ENCODE peak calls at places on chromosomes 5 and 9, in seven cellular contexts. One of them, this sample, is unnamed.

GRCh38 chr9:120846906-120847305 is 4.2 kb upstream of the PSMD5 start:
- DNase-seq in CD4-positive, CD25-positive, alpha-beta regulatory T cell: no peak
- DNase-seq in left ventricle myocardium inferior: no peak
- DNase-seq in CD8-positive, alpha-beta T cell: no peak
- DNase-seq in lung: no peak
- DNase-seq in brain microvascular endothelial cell: no peak
- DNase-seq in IMR-90: peak; percentile 26
- DNase-seq in this sample: no peak

GRCh38 chr5:16578474-16578883 is 38.3 kb downstream of the RETREG1 start:
- DNase-seq in CD4-positive, CD25-positive, alpha-beta regulatory T cell: no peak
- DNase-seq in left ventricle myocardium inferior: no peak
- DNase-seq in CD8-positive, alpha-beta T cell: no peak
- DNase-seq in lung: no peak
- DNase-seq in brain microvascular endothelial cell: no peak
- DNase-seq in IMR-90: no peak
- DNase-seq in this sample: no peak

GRCh38 chr5:72244862-72245371 is 75.1 kb downstream of the MRPS27 start:
- DNase-seq in CD4-positive, CD25-positive, alpha-beta regulatory T cell: no peak
- DNase-seq in left ventricle myocardium inferior: no peak
- DNase-seq in CD8-positive, alpha-beta T cell: no peak
- DNase-seq in lung: no peak
- DNase-seq in brain microvascular endothelial cell: peak; percentile 56
- DNase-seq in IMR-90: peak; percentile 61
- DNase-seq in this sample: no peak

GRCh38 chr5:6452622-6453504 is 4.2 kb downstream of the UBE2QL1 start:
- DNase-seq in CD4-positive, CD25-positive, alpha-beta regulatory T cell: no peak
- DNase-seq in left ventricle myocardium inferior: peak; percentile 36
- DNase-seq in CD8-positive, alpha-beta T cell: no peak
- DNase-seq in lung: no peak
- DNase-seq in brain microvascular endothelial cell: no peak
- DNase-seq in IMR-90: no peak
- DNase-seq in this sample: no peak

GRCh38 chr5:144710620-144711019 is 539.9 kb downstream of the KCTD16 start:
- DNase-seq in CD4-positive, CD25-positive, alpha-beta regulatory T cell: no peak
- DNase-seq in left ventricle myocardium inferior: no peak
- DNase-seq in CD8-positive, alpha-beta T cell: no peak
- DNase-seq in lung: no peak
- DNase-seq in brain microvascular endothelial cell: no peak
- DNase-seq in IMR-90: no peak
- DNase-seq in this sample: no peak

GRCh38 chr9:89383030-89383720 is 64.9 kb downstream of the SECISBP2 start:
- DNase-seq in CD4-positive, CD25-positive, alpha-beta regulatory T cell: no peak
- DNase-seq in left ventricle myocardium inferior: no peak
- DNase-seq in CD8-positive, alpha-beta T cell: no peak
- DNase-seq in lung: no peak
- DNase-seq in brain microvascular endothelial cell: no peak
- DNase-seq in IMR-90: no peak
- DNase-seq in this sample: no peak

GRCh38 chr5:66246621-66247020 is 102.5 kb downstream of the SREK1 start:
- DNase-seq in CD4-positive, CD25-positive, alpha-beta regulatory T cell: no peak
- DNase-seq in left ventricle myocardium inferior: no peak
- DNase-seq in CD8-positive, alpha-beta T cell: no peak
- DNase-seq in lung: no peak
- DNase-seq in brain microvascular endothelial cell: peak; percentile 64
- DNase-seq in IMR-90: peak; percentile 68
- DNase-seq in this sample: no peak

GRCh38 chr5:111075520-111075919 is 4.0 kb downstream of the TSLP start:
- DNase-seq in CD4-positive, CD25-positive, alpha-beta regulatory T cell: no peak
- DNase-seq in left ventricle myocardium inferior: no peak
- DNase-seq in CD8-positive, alpha-beta T cell: no peak
- DNase-seq in lung: peak; percentile 34
- DNase-seq in brain microvascular endothelial cell: no peak
- DNase-seq in IMR-90: peak; percentile 96
- DNase-seq in this sample: no peak

GRCh38 chr5:80569961-80570786 is at the start of gene ANKRD34B:
- DNase-seq in CD4-positive, CD25-positive, alpha-beta regulatory T cell: no peak
- DNase-seq in left ventricle myocardium inferior: no peak
- DNase-seq in CD8-positive, alpha-beta T cell: no peak
- DNase-seq in lung: no peak
- DNase-seq in brain microvascular endothelial cell: no peak
- DNase-seq in IMR-90: no peak
- DNase-seq in this sample: no peak

GRCh38 chr5:54390015-54390414 is 65.5 kb upstream of the HSPB3 start:
- DNase-seq in CD4-positive, CD25-positive, alpha-beta regulatory T cell: no peak
- DNase-seq in left ventricle myocardium inferior: no peak
- DNase-seq in CD8-positive, alpha-beta T cell: no peak
- DNase-seq in lung: no peak
- DNase-seq in brain microvascular endothelial cell: peak; percentile 97
- DNase-seq in IMR-90: peak; percentile 97
- DNase-seq in this sample: no peak

GRCh38 chr5:37839441-37840035 is 303 bp downstream of the GDNF start:
- DNase-seq in CD4-positive, CD25-positive, alpha-beta regulatory T cell: no peak
- DNase-seq in left ventricle myocardium inferior: peak; percentile 49
- DNase-seq in CD8-positive, alpha-beta T cell: no peak
- DNase-seq in lung: no peak
- DNase-seq in brain microvascular endothelial cell: peak; percentile 53
- DNase-seq in IMR-90: peak; percentile 73
- DNase-seq in this sample: no peak

GRCh38 chr5:135606431-135606830 is 27.6 kb upstream of the CXCL14 start:
- DNase-seq in CD4-positive, CD25-positive, alpha-beta regulatory T cell: no peak
- DNase-seq in left ventricle myocardium inferior: no peak
- DNase-seq in CD8-positive, alpha-beta T cell: no peak
- DNase-seq in lung: no peak
- DNase-seq in brain microvascular endothelial cell: no peak
- DNase-seq in IMR-90: no peak
- DNase-seq in this sample: no peak

GRCh38 chr9:127567119-127567897 is 44.8 kb upstream of the STXBP1 start:
- DNase-seq in CD4-positive, CD25-positive, alpha-beta regulatory T cell: no peak
- DNase-seq in left ventricle myocardium inferior: peak; percentile 71
- DNase-seq in CD8-positive, alpha-beta T cell: no peak
- DNase-seq in lung: peak; percentile 76
- DNase-seq in brain microvascular endothelial cell: no peak
- DNase-seq in IMR-90: peak; percentile 44
- DNase-seq in this sample: no peak
- H3K27me3 ChIP-seq in CD4-positive, CD25-positive, alpha-beta regulatory T cell: no peaks in the 10 kb centered on the region
- H3K27me3 ChIP-seq in left ventricle myocardium inferior: no peaks in the 10 kb centered on the region
- H3K27me3 ChIP-seq in CD8-positive, alpha-beta T cell: no peaks in the 10 kb centered on the region
- H3K27me3 ChIP-seq in lung: no peaks in the 10 kb centered on the region
- H3K27me3 ChIP-seq in brain microvascular endothelial cell: no peaks in the 10 kb centered on the region
- H3K27me3 ChIP-seq in IMR-90: no peaks in the 10 kb centered on the region
- H3K27me3 ChIP-seq in this sample: no peaks in the 10 kb centered on the region

GRCh38 chr5:7773178-7773577 is 77.8 kb downstream of the CFAP90 start:
- DNase-seq in CD4-positive, CD25-positive, alpha-beta regulatory T cell: no peak
- DNase-seq in left ventricle myocardium inferior: no peak
- DNase-seq in CD8-positive, alpha-beta T cell: no peak
- DNase-seq in lung: no peak
- DNase-seq in brain microvascular endothelial cell: no peak
- DNase-seq in IMR-90: no peak
- DNase-seq in this sample: no peak

GRCh38 chr5:7779663-7780030 is 71.3 kb downstream of the CFAP90 start:
- DNase-seq in CD4-positive, CD25-positive, alpha-beta regulatory T cell: no peak
- DNase-seq in left ventricle myocardium inferior: no peak
- DNase-seq in CD8-positive, alpha-beta T cell: no peak
- DNase-seq in lung: no peak
- DNase-seq in brain microvascular endothelial cell: no peak
- DNase-seq in IMR-90: no peak
- DNase-seq in this sample: no peak

GRCh38 chr5:7781899-7782298 is 69.0 kb downstream of the CFAP90 start:
- DNase-seq in CD4-positive, CD25-positive, alpha-beta regulatory T cell: no peak
- DNase-seq in left ventricle myocardium inferior: no peak
- DNase-seq in CD8-positive, alpha-beta T cell: no peak
- DNase-seq in lung: no peak
- DNase-seq in brain microvascular endothelial cell: no peak
- DNase-seq in IMR-90: no peak
- DNase-seq in this sample: no peak

GRCh38 chr5:7779019-7779662 is 71.8 kb downstream of the CFAP90 start:
- DNase-seq in CD4-positive, CD25-positive, alpha-beta regulatory T cell: peak; percentile 6
- DNase-seq in left ventricle myocardium inferior: no peak
- DNase-seq in CD8-positive, alpha-beta T cell: no peak
- DNase-seq in lung: no peak
- DNase-seq in brain microvascular endothelial cell: no peak
- DNase-seq in IMR-90: no peak
- DNase-seq in this sample: no peak

DNA sequence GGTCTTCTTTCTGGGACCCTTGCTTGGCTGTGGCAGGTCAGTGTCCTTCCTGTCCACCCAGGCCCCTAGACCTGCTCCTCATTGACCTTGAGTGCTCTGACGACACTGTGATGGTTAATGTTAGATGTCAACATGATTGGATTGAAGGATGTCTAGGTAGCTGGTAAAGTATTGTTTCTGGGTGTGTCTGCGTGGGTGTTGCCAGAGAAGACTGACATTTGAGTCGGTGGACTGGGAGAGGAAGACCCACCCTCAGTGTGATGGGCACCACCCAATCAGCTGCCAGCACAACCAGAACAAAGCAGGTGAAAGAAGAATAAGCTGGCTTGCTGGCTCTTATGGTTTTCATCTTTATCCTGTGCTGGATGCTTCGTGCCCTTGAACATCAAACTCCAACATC is 74.5 kb downstream of the CFAP90 start:
- DNase-seq in CD4-positive, CD25-positive, alpha-beta regulatory T cell: no peak
- DNase-seq in left ventricle myocardium inferior: no peak
- DNase-seq in CD8-positive, alpha-beta T cell: no peak
- DNase-seq in lung: no peak
- DNase-seq in brain microvascular endothelial cell: no peak
- DNase-seq in IMR-90: no peak
- DNase-seq in this sample: no peak
- H3K36me3 ChIP-seq in CD4-positive, CD25-positive, alpha-beta regulatory T cell: no peaks in the 10 kb centered on the region
- H3K36me3 ChIP-seq in left ventricle myocardium inferior: no peaks in the 10 kb centered on the region
- H3K36me3 ChIP-seq in CD8-positive, alpha-beta T cell: no peaks in the 10 kb centered on the region
- H3K36me3 ChIP-seq in lung: no peaks in the 10 kb centered on the region
- H3K36me3 ChIP-seq in brain microvascular endothelial cell: no peaks in the 10 kb centered on the region
- H3K36me3 ChIP-seq in IMR-90: no peaks in the 10 kb centered on the region
- H3K36me3 ChIP-seq in this sample: no peaks in the 10 kb centered on the region

GRCh38 chr5:140868721-140869554 is at the start of gene PCDHA11:
- DNase-seq in CD4-positive, CD25-positive, alpha-beta regulatory T cell: no peak
- DNase-seq in left ventricle myocardium inferior: no peak
- DNase-seq in CD8-positive, alpha-beta T cell: no peak
- DNase-seq in lung: no peak
- DNase-seq in brain microvascular endothelial cell: no peak
- DNase-seq in IMR-90: no peak
- DNase-seq in this sample: no peak
- H3K4me3 ChIP-seq in CD4-positive, CD25-positive, alpha-beta regulatory T cell: no peak within 1 kb of the TSS
- H3K4me3 ChIP-seq in left ventricle myocardium inferior: no peak within 1 kb of the TSS
- H3K4me3 ChIP-seq in CD8-positive, alpha-beta T cell: no peak within 1 kb of the TSS
- H3K4me3 ChIP-seq in lung: no peak within 1 kb of the TSS
- H3K4me3 ChIP-seq in brain microvascular endothelial cell: no peak within 1 kb of the TSS
- H3K4me3 ChIP-seq in IMR-90: no peak within 1 kb of the TSS
- H3K4me3 ChIP-seq in this sample: no peak within 1 kb of the TSS

GRCh38 chr5:1367149-1367548 is 22.2 kb upstream of the CLPTM1L start:
- DNase-seq in CD4-positive, CD25-positive, alpha-beta regulatory T cell: no peak
- DNase-seq in left ventricle myocardium inferior: no peak
- DNase-seq in CD8-positive, alpha-beta T cell: no peak
- DNase-seq in lung: no peak
- DNase-seq in brain microvascular endothelial cell: no peak
- DNase-seq in IMR-90: no peak
- DNase-seq in this sample: no peak
- H3K27me3 ChIP-seq in CD4-positive, CD25-positive, alpha-beta regulatory T cell: no peaks in the 10 kb centered on the region
- H3K27me3 ChIP-seq in left ventricle myocardium inferior: peaks cover 69% of the 10 kb centered on the region
- H3K27me3 ChIP-seq in CD8-positive, alpha-beta T cell: no peaks in the 10 kb centered on the region
- H3K27me3 ChIP-seq in lung: no peaks in the 10 kb centered on the region
- H3K27me3 ChIP-seq in brain microvascular endothelial cell: no peaks in the 10 kb centered on the region
- H3K27me3 ChIP-seq in IMR-90: peaks cover 41% of the 10 kb centered on the region
- H3K27me3 ChIP-seq in this sample: no peaks in the 10 kb centered on the region